ENCODE peak calls at places on chromosome 3, in ten cellular contexts. One of them, this sample, is unnamed.

GRCh38 chr3:186997061-186998054 is 67.0 kb downstream of the ST6GAL1 start:
- DNase-seq in ovary: no peak
- DNase-seq in AG09309: no peak
- DNase-seq in RWPE1: no peak
- DNase-seq in CD8-positive, alpha-beta T cell: no peak
- DNase-seq in bronchial epithelial cell: no peak
- DNase-seq in tibial nerve: no peak
- DNase-seq in B cell: no peak
- DNase-seq in right lobe of liver: no peak
- DNase-seq in A549: no peak
- DNase-seq in this sample: no peak

GRCh38 chr3:40782086-40782721 is 257.4 kb downstream of the ZNF621 start:
- DNase-seq in A549: no peak
- DNase-seq in AG09309: no peak
- DNase-seq in right lobe of liver: no peak
- DNase-seq in RWPE1: no peak
- DNase-seq in CD8-positive, alpha-beta T cell: no peak
- DNase-seq in ovary: no peak
- DNase-seq in B cell: no peak
- DNase-seq in bronchial epithelial cell: peak; percentile 12
- DNase-seq in tibial nerve: no peak
- DNase-seq in this sample: no peak

GRCh38 chr3:54960736-54961135 is 32.9 kb upstream of the LRTM1 start:
- DNase-seq in bronchial epithelial cell: no peak
- DNase-seq in AG09309: no peak
- DNase-seq in A549: no peak
- DNase-seq in ovary: no peak
- DNase-seq in tibial nerve: no peak
- DNase-seq in right lobe of liver: no peak
- DNase-seq in B cell: no peak
- DNase-seq in CD8-positive, alpha-beta T cell: no peak
- DNase-seq in RWPE1: no peak
- DNase-seq in this sample: no peak

GRCh38 chr3:45677045-45677436 is 12.2 kb upstream of the SACM1L start:
- DNase-seq in CD8-positive, alpha-beta T cell: peak; percentile 79
- DNase-seq in RWPE1: peak; percentile 67
- DNase-seq in B cell: peak; percentile 30
- DNase-seq in bronchial epithelial cell: peak; percentile 88
- DNase-seq in right lobe of liver: peak; percentile 66
- DNase-seq in tibial nerve: no peak
- DNase-seq in A549: peak; percentile 18
- DNase-seq in ovary: no peak
- DNase-seq in AG09309: peak; percentile 55
- DNase-seq in this sample: no peak

GRCh38 chr3:72127843-72128242 is 342.9 kb upstream of the PROK2 start:
- DNase-seq in AG09309: no peak
- DNase-seq in B cell: no peak
- DNase-seq in ovary: no peak
- DNase-seq in RWPE1: peak; percentile 48
- DNase-seq in A549: no peak
- DNase-seq in CD8-positive, alpha-beta T cell: no peak
- DNase-seq in tibial nerve: no peak
- DNase-seq in bronchial epithelial cell: peak; percentile 81
- DNase-seq in right lobe of liver: no peak
- DNase-seq in this sample: no peak

GRCh38 chr3:66499881-66500574 is 794 bp downstream of the LRIG1 start:
- DNase-seq in B cell: peak; percentile 75
- DNase-seq in A549: peak; percentile 20
- DNase-seq in tibial nerve: no peak
- DNase-seq in AG09309: no peak
- DNase-seq in ovary: peak; percentile 54
- DNase-seq in CD8-positive, alpha-beta T cell: peak; percentile 36
- DNase-seq in right lobe of liver: peak; percentile 55
- DNase-seq in bronchial epithelial cell: no peak
- DNase-seq in RWPE1: no peak
- DNase-seq in this sample: no peak

GRCh38 chr3:150147776-150148175 is 177.1 kb upstream of the PFN2 start:
- DNase-seq in AG09309: no peak
- DNase-seq in CD8-positive, alpha-beta T cell: no peak
- DNase-seq in RWPE1: no peak
- DNase-seq in tibial nerve: no peak
- DNase-seq in ovary: no peak
- DNase-seq in A549: no peak
- DNase-seq in B cell: no peak
- DNase-seq in bronchial epithelial cell: peak; percentile 77
- DNase-seq in right lobe of liver: no peak
- DNase-seq in this sample: no peak

GRCh38 chr3:135905058-135905724 is 60.3 kb upstream of the PPP2R3A start:
- DNase-seq in RWPE1: no peak
- DNase-seq in ovary: no peak
- DNase-seq in tibial nerve: no peak
- DNase-seq in B cell: no peak
- DNase-seq in bronchial epithelial cell: peak; percentile 38
- DNase-seq in CD8-positive, alpha-beta T cell: no peak
- DNase-seq in AG09309: no peak
- DNase-seq in A549: no peak
- DNase-seq in right lobe of liver: no peak
- DNase-seq in this sample: no peak

GRCh38 chr3:152151216-152151874 is 117.4 kb upstream of the MBNL1 start:
- DNase-seq in ovary: no peak
- DNase-seq in CD8-positive, alpha-beta T cell: no peak
- DNase-seq in bronchial epithelial cell: peak; percentile 29
- DNase-seq in tibial nerve: no peak
- DNase-seq in A549: no peak
- DNase-seq in right lobe of liver: no peak
- DNase-seq in RWPE1: no peak
- DNase-seq in AG09309: no peak
- DNase-seq in B cell: no peak
- DNase-seq in this sample: no peak

DNA sequence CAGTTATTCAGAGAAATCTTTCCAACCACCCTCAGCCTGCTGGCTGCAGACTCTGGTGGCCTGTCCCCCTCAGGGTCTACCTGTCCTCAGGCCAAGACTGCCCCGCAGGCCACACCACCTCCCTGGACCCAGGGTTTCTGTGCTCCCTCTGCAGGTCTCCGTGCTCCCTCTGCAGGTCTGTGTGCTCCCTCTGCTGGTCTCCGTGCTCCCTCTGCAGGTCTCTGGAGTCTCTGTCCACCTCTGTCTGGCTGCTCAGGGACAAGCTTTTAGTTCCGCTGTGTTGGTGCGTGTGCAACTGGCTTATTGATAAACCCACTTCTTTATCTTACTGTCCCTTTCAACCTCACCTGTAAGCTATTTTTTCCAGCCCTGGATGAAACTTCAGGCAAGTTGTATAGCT is 30.1 kb downstream of the BDH1 start:
- DNase-seq in B cell: no peak
- DNase-seq in right lobe of liver: no peak
- DNase-seq in bronchial epithelial cell: no peak
- DNase-seq in A549: no peak
- DNase-seq in CD8-positive, alpha-beta T cell: no peak
- DNase-seq in ovary: no peak
- DNase-seq in tibial nerve: no peak
- DNase-seq in RWPE1: no peak
- DNase-seq in AG09309: no peak
- DNase-seq in this sample: no peak
- TF ChIP-seq CTCF in B cell: no peak
- TF ChIP-seq CTCF in right lobe of liver: no peak
- TF ChIP-seq CTCF in bronchial epithelial cell: peak; percentile 49
- TF ChIP-seq CTCF in A549: peak; percentile 20
- TF ChIP-seq CTCF in CD8-positive, alpha-beta T cell: no peak
- TF ChIP-seq CTCF in ovary: no peak
- TF ChIP-seq CTCF in tibial nerve: no peak
- TF ChIP-seq CTCF in RWPE1: no peak
- TF ChIP-seq CTCF in AG09309: peak; percentile 35
- TF ChIP-seq CTCF in this sample: no peak

GRCh38 chr3:194313642-194314430 is 37.3 kb downstream of the CPN2 start:
- DNase-seq in ovary: peak; percentile 91
- DNase-seq in A549: no peak
- DNase-seq in CD8-positive, alpha-beta T cell: no peak
- DNase-seq in RWPE1: no peak
- DNase-seq in right lobe of liver: no peak
- DNase-seq in bronchial epithelial cell: no peak
- DNase-seq in B cell: no peak
- DNase-seq in tibial nerve: peak; percentile 48
- DNase-seq in AG09309: no peak
- DNase-seq in this sample: no peak
- TF ChIP-seq CTCF in ovary: no peak
- TF ChIP-seq CTCF in A549: no peak
- TF ChIP-seq CTCF in CD8-positive, alpha-beta T cell: no peak
- TF ChIP-seq CTCF in RWPE1: no peak
- TF ChIP-seq CTCF in right lobe of liver: no peak
- TF ChIP-seq CTCF in bronchial epithelial cell: peak; percentile 34
- TF ChIP-seq CTCF in B cell: no peak
- TF ChIP-seq CTCF in tibial nerve: no peak
- TF ChIP-seq CTCF in AG09309: peak; percentile 8
- TF ChIP-seq CTCF in this sample: no peak

GRCh38 chr3:118495243-118495642 is 539.4 kb downstream of the IGSF11 start:
- DNase-seq in ovary: no peak
- DNase-seq in right lobe of liver: no peak
- DNase-seq in A549: no peak
- DNase-seq in RWPE1: no peak
- DNase-seq in CD8-positive, alpha-beta T cell: no peak
- DNase-seq in tibial nerve: no peak
- DNase-seq in AG09309: no peak
- DNase-seq in bronchial epithelial cell: no peak
- DNase-seq in B cell: no peak
- DNase-seq in this sample: no peak
- TF ChIP-seq CTCF in ovary: no peak
- TF ChIP-seq CTCF in right lobe of liver: no peak
- TF ChIP-seq CTCF in A549: no peak
- TF ChIP-seq CTCF in RWPE1: no peak
- TF ChIP-seq CTCF in CD8-positive, alpha-beta T cell: no peak
- TF ChIP-seq CTCF in tibial nerve: no peak
- TF ChIP-seq CTCF in AG09309: no peak
- TF ChIP-seq CTCF in bronchial epithelial cell: no peak
- TF ChIP-seq CTCF in B cell: no peak
- TF ChIP-seq CTCF in this sample: no peak

GRCh38 chr3:19946291-19946831 is 536 bp upstream of the RAB5A start:
- DNase-seq in tibial nerve: no peak
- DNase-seq in ovary: no peak
- DNase-seq in CD8-positive, alpha-beta T cell: no peak
- DNase-seq in A549: peak; percentile 45
- DNase-seq in AG09309: no peak
- DNase-seq in bronchial epithelial cell: no peak
- DNase-seq in RWPE1: no peak
- DNase-seq in right lobe of liver: no peak
- DNase-seq in B cell: no peak
- DNase-seq in this sample: no peak

GRCh38 chr3:19948192-19948591 is 1.3 kb downstream of the RAB5A start:
- DNase-seq in CD8-positive, alpha-beta T cell: no peak
- DNase-seq in A549: no peak
- DNase-seq in AG09309: no peak
- DNase-seq in right lobe of liver: no peak
- DNase-seq in ovary: no peak
- DNase-seq in RWPE1: no peak
- DNase-seq in tibial nerve: no peak
- DNase-seq in B cell: no peak
- DNase-seq in bronchial epithelial cell: no peak
- DNase-seq in this sample: no peak

GRCh38 chr3:19947549-19948071 is 713 bp downstream of the RAB5A start:
- DNase-seq in tibial nerve: peak; percentile 16
- DNase-seq in AG09309: no peak
- DNase-seq in right lobe of liver: peak; percentile 62
- DNase-seq in B cell: peak; percentile 24
- DNase-seq in ovary: no peak
- DNase-seq in A549: peak; percentile 58
- DNase-seq in RWPE1: peak; percentile 22
- DNase-seq in CD8-positive, alpha-beta T cell: peak; percentile 73
- DNase-seq in bronchial epithelial cell: peak; percentile 67
- DNase-seq in this sample: no peak

GRCh38 chr3:19945405-19946290 is 1.2 kb upstream of the RAB5A start:
- DNase-seq in CD8-positive, alpha-beta T cell: no peak
- DNase-seq in right lobe of liver: peak; percentile 50
- DNase-seq in A549: no peak
- DNase-seq in AG09309: no peak
- DNase-seq in tibial nerve: no peak
- DNase-seq in RWPE1: no peak
- DNase-seq in B cell: no peak
- DNase-seq in ovary: peak; percentile 40
- DNase-seq in bronchial epithelial cell: no peak
- DNase-seq in this sample: no peak

DNA sequence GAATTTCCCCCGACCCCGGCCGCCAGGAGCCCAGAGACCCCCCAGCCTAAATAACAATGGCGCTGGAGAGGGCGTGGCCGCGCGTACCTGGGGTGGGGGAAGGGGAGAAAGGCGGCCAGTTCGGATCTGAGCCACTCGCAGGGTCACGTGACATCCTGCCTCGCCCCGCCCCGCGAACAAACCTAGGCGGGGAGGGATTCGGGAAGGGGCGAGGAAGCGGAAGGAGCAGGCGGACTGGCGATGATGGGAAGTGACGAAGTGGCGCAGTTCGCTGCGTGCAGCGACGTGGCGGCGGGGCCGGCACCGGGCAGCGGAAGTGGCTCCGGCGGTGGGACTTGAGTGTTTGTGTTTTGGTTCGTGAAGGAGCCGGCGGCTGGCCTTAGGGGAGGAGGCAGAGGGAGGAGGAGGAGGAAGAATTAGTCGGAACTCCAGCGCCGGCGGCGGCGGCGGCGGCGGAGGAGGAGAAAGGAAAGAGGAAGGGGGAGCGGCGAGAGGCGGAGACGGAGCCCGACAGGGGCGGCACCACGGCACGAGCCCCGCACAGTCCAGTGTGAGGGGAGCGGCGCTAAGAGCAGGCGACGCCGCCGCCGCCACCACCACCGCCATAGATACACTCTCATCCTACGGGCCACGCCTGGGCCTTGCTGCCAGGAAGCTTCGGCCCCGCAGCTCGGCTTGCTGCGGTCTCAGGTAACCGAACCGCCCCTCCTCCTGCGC is at the start of gene RAB5A:
- DNase-seq in right lobe of liver: peak; percentile 98
- DNase-seq in AG09309: peak; percentile 89
- DNase-seq in ovary: peak; percentile 97
- DNase-seq in B cell: peak; percentile 87
- DNase-seq in bronchial epithelial cell: peak; percentile 93
- DNase-seq in RWPE1: peak; percentile 90
- DNase-seq in A549: peak; percentile 93
- DNase-seq in tibial nerve: peak; percentile 96
- DNase-seq in CD8-positive, alpha-beta T cell: peak; percentile 97
- DNase-seq in this sample: peak; percentile 64
- TF ChIP-seq CTCF in right lobe of liver: no peak
- TF ChIP-seq CTCF in AG09309: no peak
- TF ChIP-seq CTCF in ovary: peak; percentile 18
- TF ChIP-seq CTCF in B cell: no peak
- TF ChIP-seq CTCF in bronchial epithelial cell: no peak
- TF ChIP-seq CTCF in RWPE1: no peak
- TF ChIP-seq CTCF in A549: no peak
- TF ChIP-seq CTCF in tibial nerve: peak; percentile 27
- TF ChIP-seq CTCF in CD8-positive, alpha-beta T cell: no peak
- TF ChIP-seq CTCF in this sample: no peak

GRCh38 chr3:23696842-23697241 is 108.9 kb upstream of the UBE2E1 start:
- DNase-seq in CD8-positive, alpha-beta T cell: no peak
- DNase-seq in AG09309: no peak
- DNase-seq in right lobe of liver: no peak
- DNase-seq in tibial nerve: no peak
- DNase-seq in bronchial epithelial cell: no peak
- DNase-seq in ovary: no peak
- DNase-seq in RWPE1: no peak
- DNase-seq in A549: no peak
- DNase-seq in B cell: no peak
- DNase-seq in this sample: no peak
- TF ChIP-seq CTCF in CD8-positive, alpha-beta T cell: no peak
- TF ChIP-seq CTCF in AG09309: no peak
- TF ChIP-seq CTCF in right lobe of liver: no peak
- TF ChIP-seq CTCF in tibial nerve: no peak
- TF ChIP-seq CTCF in bronchial epithelial cell: no peak
- TF ChIP-seq CTCF in ovary: no peak
- TF ChIP-seq CTCF in RWPE1: no peak
- TF ChIP-seq CTCF in A549: no peak
- TF ChIP-seq CTCF in B cell: no peak
- TF ChIP-seq CTCF in this sample: no peak

GRCh38 chr3:21894459-21895083 is 143.6 kb upstream of the ZNF385D start:
- DNase-seq in tibial nerve: no peak
- DNase-seq in A549: peak; percentile 1
- DNase-seq in right lobe of liver: peak; percentile 23
- DNase-seq in CD8-positive, alpha-beta T cell: no peak
- DNase-seq in AG09309: no peak
- DNase-seq in RWPE1: peak; percentile 0
- DNase-seq in B cell: no peak
- DNase-seq in ovary: no peak
- DNase-seq in bronchial epithelial cell: peak; percentile 36
- DNase-seq in this sample: no peak
- TF ChIP-seq CTCF in tibial nerve: peak; percentile 50
- TF ChIP-seq CTCF in A549: peak; percentile 52
- TF ChIP-seq CTCF in right lobe of liver: peak; percentile 59
- TF ChIP-seq CTCF in CD8-positive, alpha-beta T cell: no peak
- TF ChIP-seq CTCF in AG09309: peak; percentile 48
- TF ChIP-seq CTCF in RWPE1: peak; percentile 56
- TF ChIP-seq CTCF in B cell: no peak
- TF ChIP-seq CTCF in ovary: no peak
- TF ChIP-seq CTCF in bronchial epithelial cell: peak; percentile 16
- TF ChIP-seq CTCF in this sample: peak; percentile 83